ENCODE peak calls at places on chromosomes 1 and 21, in eight cellular contexts. T is A549, P is LNCaP clone FGC, Y is neuronal stem cell, B is Karpas-422, W is left lung, N is bronchial epithelial cell, H is pancreas. U is an unnamed sample.

GRCh38 chr1:156625436-156626078 is 6.3 kb downstream of the HAPLN2 start:
- DNase-seq in T (no peak), P (no peak), H (peak), N (peak), Y (no peak), W (peak), B (peak), U (no peak)

GRCh38 chr1:231855966-231856365 is 229.4 kb downstream of the DISC1 start:
- DNase-seq in H (no peak), B (no peak), N (no peak), Y (no peak), T (no peak), P (no peak), W (no peak), U (no peak)

GRCh38 chr1:202240956-202241355 is 47.4 kb downstream of the LGR6 start:
- DNase-seq in B (no peak), H (peak), W (no peak), Y (no peak), P (no peak), T (no peak), N (no peak), U (no peak)

GRCh38 chr1:36014722-36015220 is 69.1 kb upstream of the TEKT2 start:
- DNase-seq in H (no peak), P (no peak), Y (no peak), W (no peak), T (no peak), B (no peak), N (no peak), U (no peak)

GRCh38 chr1:42462828-42463763 is at the start of gene CCDC30:
- DNase-seq in N (peak), H (peak), B (peak), T (peak), P (peak), W (peak), Y (peak), U (peak)

GRCh38 chr1:205325334-205325884 is 3.9 kb upstream of the NUAK2 start:
- DNase-seq in H (no peak), T (peak), B (peak), W (no peak), Y (peak), N (peak), P (no peak), U (peak)

GRCh38 chr1:64838486-64838885 is 93.6 kb downstream of the RAVER2 start:
- DNase-seq in T (no peak), B (no peak), Y (no peak), P (no peak), H (no peak), W (no peak), N (peak), U (no peak)

GRCh38 chr1:119453021-119453420 is 38.1 kb downstream of the HSD3B2 start:
- DNase-seq in N (peak), T (no peak), P (no peak), Y (no peak), B (no peak), H (no peak), W (no peak), U (no peak)

GRCh38 chr1:121483961-121484424 is 299.2 kb downstream of the SRGAP2C start:
- DNase-seq in H (no peak), N (peak), T (no peak), P (no peak), B (no peak), W (no peak), Y (no peak), U (peak)

GRCh38 chr1:110339040-110339426 is at the start of gene RBM15:
- DNase-seq in Y (peak), H (peak), P (peak), W (peak), N (peak), T (peak), B (peak), U (peak)

GRCh38 chr1:23118957-23119792 is 49.5 kb downstream of the LUZP1 start:
- DNase-seq in T (no peak), N (no peak), Y (no peak), P (no peak), B (no peak), W (no peak), H (no peak), U (no peak)

GRCh38 chr1:63746129-63746864 is 27.5 kb upstream of the ROR1 start:
- DNase-seq in N (peak), W (no peak), T (no peak), Y (no peak), B (no peak), P (peak), H (no peak), U (peak)

GRCh38 chr1:172356620-172357019 is 63.9 kb upstream of the C1orf105 start:
- DNase-seq in B (no peak), Y (no peak), N (peak), P (peak), H (no peak), W (no peak), T (peak), U (peak)

GRCh38 chr1:230366504-230366915 is 59.6 kb downstream of the PGBD5 start:
- DNase-seq in H (no peak), N (no peak), Y (no peak), P (no peak), B (no peak), W (no peak), T (no peak), U (no peak)

GRCh38 chr1:206465951-206466350 is 4.3 kb upstream of the IKBKE start:
- DNase-seq in T (no peak), N (no peak), P (no peak), H (no peak), B (no peak), W (no peak), Y (no peak), U (no peak)

GRCh38 chr21:25557170-25557569 is 50.1 kb downstream of the MRPL39 start:
- DNase-seq in W (no peak), B (no peak), P (no peak), T (no peak), N (no peak), H (no peak), Y (no peak), U (no peak)

GRCh38 chr21:35984654-35985366 is 75.5 kb downstream of the SETD4 start:
- DNase-seq in B (no peak), W (no peak), P (no peak), Y (no peak), H (no peak), N (no peak), T (no peak), U (no peak)

GRCh38 chr1:19872190-19872589 is 10.0 kb upstream of the OTUD3 start:
- DNase-seq in P (peak), B (no peak), Y (no peak), H (peak), T (no peak), W (no peak), N (peak), U (no peak)

GRCh38 chr1:117609471-117609911 is 3.6 kb downstream of the TENT5C start:
- DNase-seq in Y (no peak), H (no peak), B (no peak), T (no peak), N (no peak), P (no peak), W (no peak), U (no peak)
- H3K4me3 ChIP-seq in Y (no peak), H (peak), B (no peak), T (no peak), N (no peak), P (no peak), W (no peak), U (peak)

DNA sequence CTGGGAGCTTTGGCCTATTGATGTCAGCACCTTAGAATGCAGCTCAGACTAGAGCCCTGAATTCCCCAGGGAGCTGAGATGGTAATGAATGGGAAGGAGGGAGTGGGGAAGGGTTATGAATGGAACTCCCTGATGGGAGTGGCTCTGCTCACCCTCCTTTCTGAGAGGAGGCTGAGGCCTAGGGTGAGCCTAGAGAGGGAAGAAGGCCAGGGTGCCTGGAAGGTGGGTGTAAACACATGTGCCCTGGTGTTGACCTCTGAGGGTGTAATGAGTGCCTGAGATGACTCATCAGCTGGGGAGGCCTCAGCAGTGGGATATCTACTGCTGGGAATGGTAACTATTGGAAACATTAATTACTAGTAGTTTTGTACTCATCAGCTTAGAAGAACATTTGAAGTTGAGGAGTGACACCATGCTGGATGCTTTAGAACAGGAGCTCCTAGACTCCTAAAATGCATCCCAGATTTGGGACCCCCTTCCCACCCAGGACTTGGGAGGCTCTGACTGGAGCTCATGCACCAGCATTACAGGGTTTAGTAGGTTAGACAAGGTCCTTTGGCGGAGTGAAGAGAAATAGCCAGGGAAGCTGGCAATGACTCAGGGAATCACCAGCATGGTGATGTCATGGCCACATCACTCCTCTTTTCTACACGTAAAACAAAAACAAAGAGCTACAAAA is 16.0 kb upstream of the PIGV start:
- DNase-seq in T (peak), B (no peak), N (peak), Y (no peak), W (no peak), H (no peak), P (no peak), U (peak)
- H3K4me3 ChIP-seq in T (no peak), B (no peak), N (no peak), Y (no peak), W (no peak), H (no peak), P (no peak), U (no peak)

GRCh38 chr1:167640051-167640450 is 10.0 kb downstream of the RCSD1 start:
- DNase-seq in N (no peak), B (no peak), T (no peak), H (no peak), W (no peak), Y (no peak), P (no peak), U (no peak)

GRCh38 chr1:167644551-167644950 is 14.5 kb downstream of the RCSD1 start:
- DNase-seq in T (no peak), P (no peak), Y (no peak), W (no peak), N (no peak), H (no peak), B (no peak), U (no peak)

GRCh38 chr1:167643471-167643870 is 13.4 kb downstream of the RCSD1 start:
- DNase-seq in Y (no peak), N (no peak), B (no peak), H (no peak), P (no peak), T (no peak), W (no peak), U (no peak)

GRCh38 chr1:167641786-167642500 is 11.9 kb downstream of the RCSD1 start:
- DNase-seq in H (no peak), N (no peak), B (no peak), T (no peak), P (no peak), Y (no peak), W (no peak), U (no peak)

DNA sequence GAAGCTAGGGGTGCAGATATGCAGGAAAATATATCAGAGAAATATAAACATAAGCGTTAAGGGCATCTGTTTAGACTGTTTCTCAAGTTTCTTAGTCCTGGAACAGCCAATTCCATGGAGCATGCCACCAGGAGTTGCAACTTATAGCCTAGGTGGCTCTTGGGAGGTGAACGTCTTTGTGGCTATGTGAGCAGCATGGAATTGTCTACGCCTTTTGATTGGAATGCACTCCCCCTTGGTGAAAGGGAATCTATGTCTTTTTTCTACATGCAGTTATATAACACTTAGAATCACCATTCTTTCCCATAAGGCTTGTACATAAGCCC is 12.4 kb downstream of the RCSD1 start:
- DNase-seq in H (no peak), N (no peak), P (no peak), Y (no peak), T (no peak), B (no peak), W (no peak), U (no peak)
- H3K4me3 ChIP-seq in H (no peak), N (no peak), P (no peak), Y (no peak), T (no peak), B (no peak), W (no peak), U (no peak)

DNA sequence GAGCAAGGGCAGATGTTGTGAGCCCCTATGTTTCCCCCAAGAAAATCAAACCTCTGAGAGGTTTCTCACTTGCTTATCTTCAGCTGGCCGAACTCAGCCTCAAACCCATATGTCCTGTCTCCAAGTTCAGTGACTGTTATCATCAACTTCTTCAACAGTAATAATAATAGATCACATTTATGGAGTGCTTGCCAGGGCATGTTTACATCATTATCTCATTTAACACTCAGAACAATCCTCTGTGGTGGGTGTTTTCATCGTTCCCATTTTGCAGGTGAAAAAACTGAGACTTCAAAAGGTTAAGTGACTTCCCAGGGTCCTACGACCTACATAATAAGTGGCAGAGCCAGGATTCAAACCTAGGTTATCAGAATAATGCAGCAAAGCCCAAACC is 3.4 kb downstream of the CAPN2 start:
- DNase-seq in N (no peak), W (no peak), T (no peak), B (no peak), H (no peak), P (no peak), Y (no peak), U (no peak)
- H3K4me3 ChIP-seq in N (peak), W (peak), T (peak), B (no peak), H (no peak), P (no peak), Y (no peak), U (peak)

DNA sequence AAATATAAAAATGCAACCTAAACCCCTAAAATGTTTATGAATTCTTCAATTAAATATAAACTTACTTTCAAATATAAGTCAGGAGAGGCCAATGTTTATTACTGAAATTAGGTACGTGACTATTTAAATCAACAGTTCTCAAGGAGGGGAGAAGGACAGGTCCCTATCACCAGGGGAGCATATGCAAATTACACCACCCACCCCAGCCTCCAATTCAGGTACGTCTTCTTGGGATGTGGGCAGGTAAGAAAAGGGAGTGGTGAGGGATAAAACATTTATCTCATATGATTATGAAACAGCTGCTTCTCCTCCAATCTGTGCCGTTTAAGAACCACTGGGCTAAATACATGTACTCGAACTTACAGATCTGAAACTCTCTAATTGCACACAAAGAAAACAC is 3.4 kb downstream of the COP1 start:
- DNase-seq in P (no peak), B (no peak), W (no peak), T (no peak), N (no peak), H (no peak), Y (no peak), U (no peak)
- H3K4me3 ChIP-seq in P (no peak), B (peak), W (no peak), T (no peak), N (no peak), H (no peak), Y (no peak), U (no peak)

DNA sequence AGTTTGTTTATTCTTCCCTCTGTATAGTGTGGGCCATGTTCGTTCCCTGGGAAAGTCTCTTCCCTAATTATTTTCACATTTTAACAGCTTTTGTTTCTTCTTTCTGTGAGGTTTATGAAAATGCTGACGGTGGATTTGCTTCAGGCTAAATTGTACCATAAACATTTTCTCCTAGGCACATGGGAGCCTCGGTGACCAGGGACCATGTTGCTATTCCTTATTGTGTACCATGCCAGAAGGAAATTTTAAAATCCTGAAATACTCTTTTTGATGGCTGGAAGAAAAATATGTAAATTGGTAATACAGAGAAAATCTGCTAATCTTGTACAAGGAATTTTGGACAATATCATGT is 230.1 kb upstream of the JUN start:
- DNase-seq in W (no peak), T (no peak), N (no peak), P (no peak), B (no peak), H (no peak), Y (no peak), U (no peak)
- H3K4me3 ChIP-seq in W (no peak), T (no peak), N (no peak), P (no peak), B (no peak), H (no peak), Y (no peak), U (no peak)

GRCh38 chr1:10472220-10473144 is at the start of gene DFFA:
- DNase-seq in N (peak), P (peak), W (peak), Y (peak), T (peak), H (peak), B (peak), U (peak)
- H3K4me3 ChIP-seq in N (peak), P (peak), W (peak), Y (peak), T (peak), H (peak), B (peak), U (peak)

U was measured in AG04450.